ENCODE peak calls at places on chromosomes 7 and 10, in four cellular contexts. One of them, this sample, is unnamed. For H3K4me1, the result is how much of the 10 kb centered on the place peaks cover.

GRCh38 chr10:47101196-47101595 is 190.0 kb downstream of the PTPN20 start:
- DNase-seq in spleen: no peak
- DNase-seq in heart left ventricle: no peak
- DNase-seq in tibial artery: no peak
- DNase-seq in this sample: peak

GRCh38 chr10:82908096-82908495 is 1033.1 kb downstream of the NRG3 start:
- DNase-seq in spleen: no peak
- DNase-seq in heart left ventricle: no peak
- DNase-seq in tibial artery: no peak
- DNase-seq in this sample: no peak

GRCh38 chr10:117865945-117866344 is 180.8 kb downstream of the RAB11FIP2 start:
- DNase-seq in spleen: no peak
- DNase-seq in heart left ventricle: no peak
- DNase-seq in tibial artery: no peak
- DNase-seq in this sample: no peak

GRCh38 chr7:154304740-154305679 is 252.8 kb downstream of the DPP6 start:
- DNase-seq in spleen: no peak
- DNase-seq in heart left ventricle: no peak
- DNase-seq in tibial artery: no peak
- DNase-seq in this sample: no peak

GRCh38 chr7:3152714-3153113 is 109.0 kb upstream of the CARD11 start:
- DNase-seq in spleen: peak
- DNase-seq in heart left ventricle: no peak
- DNase-seq in tibial artery: no peak
- DNase-seq in this sample: no peak

GRCh38 chr7:15916666-15917388 is 230.3 kb upstream of the MEOX2 start:
- DNase-seq in spleen: no peak
- DNase-seq in heart left ventricle: no peak
- DNase-seq in tibial artery: no peak
- DNase-seq in this sample: no peak

GRCh38 chr10:1601371-1601906 is 135.9 kb downstream of the ADARB2 start:
- DNase-seq in spleen: no peak
- DNase-seq in heart left ventricle: no peak
- DNase-seq in tibial artery: no peak
- DNase-seq in this sample: no peak

GRCh38 chr10:59323036-59323459 is 39.3 kb downstream of the FAM13C start:
- DNase-seq in spleen: no peak
- DNase-seq in heart left ventricle: no peak
- DNase-seq in tibial artery: no peak
- DNase-seq in this sample: no peak

GRCh38 chr10:84328303-84329093 is at the start of gene CCSER2:
- DNase-seq in spleen: peak
- DNase-seq in heart left ventricle: peak
- DNase-seq in tibial artery: peak
- DNase-seq in this sample: peak

GRCh38 chr7:157722137-157723060 is 385.6 kb downstream of the DNAJB6 start:
- DNase-seq in spleen: no peak
- DNase-seq in heart left ventricle: no peak
- DNase-seq in tibial artery: no peak
- DNase-seq in this sample: no peak

GRCh38 chr10:50325449-50326188 is 74.3 kb upstream of the ASAH2 start:
- DNase-seq in spleen: no peak
- DNase-seq in heart left ventricle: peak
- DNase-seq in tibial artery: peak
- DNase-seq in this sample: peak

GRCh38 chr7:45647426-45647825 is 73.3 kb downstream of the ADCY1 start:
- DNase-seq in spleen: no peak
- DNase-seq in heart left ventricle: no peak
- DNase-seq in tibial artery: no peak
- DNase-seq in this sample: no peak

GRCh38 chr10:103678104-103678526 is 177.3 kb downstream of the SH3PXD2A start:
- DNase-seq in spleen: peak
- DNase-seq in heart left ventricle: peak
- DNase-seq in tibial artery: peak
- DNase-seq in this sample: peak

GRCh38 chr10:129673292-129673691 is 206.3 kb downstream of the MGMT start:
- DNase-seq in spleen: no peak
- DNase-seq in heart left ventricle: no peak
- DNase-seq in tibial artery: no peak
- DNase-seq in this sample: no peak

GRCh38 chr7:39406464-39406863 is 159.7 kb upstream of the YAE1 start:
- DNase-seq in spleen: no peak
- DNase-seq in heart left ventricle: no peak
- DNase-seq in tibial artery: no peak
- DNase-seq in this sample: no peak

GRCh38 chr7:100604976-100605911 is 3.1 kb downstream of the PCOLCE start:
- DNase-seq in spleen: peak
- DNase-seq in heart left ventricle: peak
- DNase-seq in tibial artery: no peak
- DNase-seq in this sample: no peak

GRCh38 chr10:30348378-30348776 is 701 bp downstream of the MTPAP start:
- DNase-seq in spleen: no peak
- DNase-seq in heart left ventricle: no peak
- DNase-seq in tibial artery: no peak
- DNase-seq in this sample: peak

GRCh38 chr10:125823663-125824251 is 411 bp downstream of the BCCIP start:
- DNase-seq in spleen: peak
- DNase-seq in heart left ventricle: no peak
- DNase-seq in tibial artery: no peak
- DNase-seq in this sample: no peak

GRCh38 chr10:127447197-127447596 is 101.9 kb upstream of the NPS start:
- DNase-seq in spleen: no peak
- DNase-seq in heart left ventricle: no peak
- DNase-seq in tibial artery: no peak
- DNase-seq in this sample: no peak

GRCh38 chr7:157404845-157405481 is 68.2 kb downstream of the DNAJB6 start:
- DNase-seq in spleen: peak
- DNase-seq in heart left ventricle: no peak
- DNase-seq in tibial artery: no peak
- DNase-seq in this sample: no peak

GRCh38 chr10:110858297-110858934 is 13.3 kb upstream of the PDCD4 start:
- DNase-seq in spleen: no peak
- DNase-seq in heart left ventricle: no peak
- DNase-seq in tibial artery: no peak
- DNase-seq in this sample: no peak

GRCh38 chr10:83685458-83685857 is 453.9 kb upstream of the GHITM start:
- DNase-seq in spleen: no peak
- DNase-seq in heart left ventricle: no peak
- DNase-seq in tibial artery: no peak
- DNase-seq in this sample: no peak

GRCh38 chr10:5581670-5582566 is 57.2 kb downstream of the CALML3 start:
- DNase-seq in spleen: peak
- DNase-seq in heart left ventricle: no peak
- DNase-seq in tibial artery: peak
- DNase-seq in this sample: no peak

DNA sequence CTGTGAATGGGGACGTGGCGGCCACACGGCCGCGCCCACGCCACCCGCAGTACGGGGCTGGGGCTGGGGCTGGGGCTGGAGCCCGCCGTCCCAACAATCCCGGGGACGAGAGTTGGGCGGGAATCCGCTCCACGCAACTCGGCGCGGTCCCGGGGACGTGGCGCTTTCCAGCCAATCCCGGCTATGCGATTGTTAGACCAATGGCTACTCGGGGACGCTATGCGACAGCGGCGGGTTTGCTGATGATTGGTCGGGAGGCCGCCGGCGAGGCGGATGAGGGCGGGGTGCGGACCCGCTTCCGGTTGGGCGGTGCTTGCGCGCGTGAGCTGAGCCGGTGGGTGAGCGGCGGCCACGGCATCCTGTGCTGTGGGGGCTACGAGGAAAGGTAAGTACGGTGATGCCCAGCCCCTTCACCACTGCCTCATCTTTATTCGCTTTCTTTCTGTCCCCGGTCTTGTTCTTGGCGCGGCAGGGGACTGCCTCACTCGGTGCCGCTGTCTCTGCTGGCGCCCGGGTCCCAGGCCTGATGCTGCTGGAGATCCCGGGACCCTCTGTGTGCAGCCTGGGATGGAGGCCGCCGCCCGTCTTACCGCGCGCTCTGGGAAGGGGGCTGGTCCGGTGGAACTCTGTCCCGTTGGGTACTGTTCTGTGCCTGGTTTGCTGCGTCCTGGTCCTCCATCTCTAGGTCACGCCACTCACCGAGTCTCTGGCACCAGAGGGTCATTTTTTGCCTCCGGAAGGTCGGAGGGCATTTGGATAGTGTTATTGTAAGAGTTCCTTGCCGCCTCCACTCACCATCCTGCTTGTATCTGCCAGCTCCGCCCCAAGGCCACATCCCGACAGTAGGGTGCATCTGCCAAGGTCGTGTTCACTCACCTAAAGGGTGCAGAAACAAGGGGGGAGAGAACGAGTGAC is at the start of gene CALU:
- DNase-seq in spleen: peak
- DNase-seq in heart left ventricle: peak
- DNase-seq in tibial artery: peak
- DNase-seq in this sample: peak
- H3K4me1 ChIP-seq in spleen: half or more
- H3K4me1 ChIP-seq in heart left ventricle: half or more
- H3K4me1 ChIP-seq in tibial artery: under half
- H3K4me1 ChIP-seq in this sample: under half

GRCh38 chr7:151138541-151138910 is 29.0 kb downstream of the GBX1 start:
- DNase-seq in spleen: no peak
- DNase-seq in heart left ventricle: no peak
- DNase-seq in tibial artery: peak
- DNase-seq in this sample: peak
- TF ChIP-seq CTCF in spleen: no peak
- TF ChIP-seq CTCF in heart left ventricle: no peak
- TF ChIP-seq CTCF in tibial artery: no peak
- TF ChIP-seq CTCF in this sample: no peak

DNA sequence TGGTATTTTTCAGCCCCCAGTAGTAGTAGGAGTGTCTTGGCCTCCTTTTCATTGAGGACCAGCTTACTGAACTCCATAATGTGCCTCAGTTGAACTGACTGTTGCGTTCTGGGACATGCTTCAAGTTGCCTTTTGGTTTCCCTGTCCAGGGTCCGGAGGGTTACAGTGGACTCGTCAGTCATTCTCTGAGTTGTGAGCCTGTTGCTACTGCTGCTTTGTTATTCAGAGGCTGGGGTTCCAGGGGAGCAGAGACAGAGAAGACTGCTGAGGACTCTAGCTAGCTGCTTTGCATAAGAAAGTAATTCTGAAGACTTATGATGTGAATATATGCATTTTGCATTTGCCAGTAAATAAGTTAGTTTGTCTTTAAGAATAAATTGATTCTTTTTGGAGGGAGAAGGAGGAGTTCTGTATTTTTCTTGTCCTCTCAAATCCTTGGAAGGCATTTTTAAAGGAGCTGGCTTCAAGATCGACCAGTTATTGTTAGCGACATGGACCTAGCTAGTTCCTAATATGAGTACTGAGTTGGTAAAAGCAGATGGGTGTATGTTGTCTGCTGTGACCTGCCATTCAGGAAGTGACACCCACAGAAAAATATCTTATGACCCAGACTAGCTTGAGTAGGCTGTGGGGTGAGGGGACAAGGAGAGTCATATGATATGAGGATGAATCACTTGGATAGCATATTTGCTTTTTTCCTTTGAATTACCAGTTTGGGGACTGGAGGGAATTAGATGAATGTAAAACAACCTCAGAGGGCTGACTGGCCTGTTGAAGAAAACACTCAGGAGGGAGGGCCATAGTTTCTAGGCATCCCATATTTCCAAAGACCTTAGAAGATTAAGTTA is 8.3 kb downstream of the PI4K2A start:
- DNase-seq in spleen: no peak
- DNase-seq in heart left ventricle: peak
- DNase-seq in tibial artery: no peak
- DNase-seq in this sample: no peak
- H3K4me3 ChIP-seq in spleen: no peak
- H3K4me3 ChIP-seq in heart left ventricle: no peak
- H3K4me3 ChIP-seq in tibial artery: no peak
- H3K4me3 ChIP-seq in this sample: no peak

DNA sequence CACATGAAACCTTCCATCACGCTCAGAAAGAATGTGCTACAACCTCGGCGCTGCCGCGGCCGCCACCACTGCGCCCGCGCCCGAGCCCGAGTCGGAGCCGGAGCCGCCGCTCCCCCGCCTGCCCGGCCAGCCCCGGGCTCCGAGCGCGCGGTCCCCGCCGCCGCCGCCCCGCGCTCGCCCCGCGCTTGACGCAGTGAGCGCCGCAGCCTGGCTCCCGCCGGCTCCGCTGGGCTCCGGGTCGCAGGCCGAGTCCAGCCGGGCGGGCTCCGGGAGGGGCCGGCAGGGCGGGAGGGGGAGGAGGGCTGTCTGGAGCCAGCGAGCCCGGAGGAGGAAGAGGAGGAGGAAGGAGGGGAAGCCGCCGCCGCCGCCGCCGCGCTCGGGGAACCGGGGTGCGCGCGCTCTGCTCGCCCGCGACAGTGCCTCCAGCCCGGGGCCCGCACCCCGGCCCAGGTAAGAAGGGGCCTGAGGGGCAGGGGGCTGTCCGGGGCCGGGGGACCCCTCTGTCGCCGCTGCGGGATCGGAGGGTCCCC is 4.3 kb upstream of the ELFN1 start:
- DNase-seq in spleen: peak
- DNase-seq in heart left ventricle: peak
- DNase-seq in tibial artery: peak
- DNase-seq in this sample: peak
- H3K4me1 ChIP-seq in spleen: half or more
- H3K4me1 ChIP-seq in heart left ventricle: under half
- H3K4me1 ChIP-seq in tibial artery: half or more
- H3K4me1 ChIP-seq in this sample: under half

GRCh38 chr7:52711951-52712350 is 323.5 kb upstream of the POM121L12 start:
- DNase-seq in spleen: no peak
- DNase-seq in heart left ventricle: no peak
- DNase-seq in tibial artery: no peak
- DNase-seq in this sample: no peak
- TF ChIP-seq CTCF in spleen: no peak
- TF ChIP-seq CTCF in heart left ventricle: no peak
- TF ChIP-seq CTCF in tibial artery: no peak
- TF ChIP-seq CTCF in this sample: no peak

DNA sequence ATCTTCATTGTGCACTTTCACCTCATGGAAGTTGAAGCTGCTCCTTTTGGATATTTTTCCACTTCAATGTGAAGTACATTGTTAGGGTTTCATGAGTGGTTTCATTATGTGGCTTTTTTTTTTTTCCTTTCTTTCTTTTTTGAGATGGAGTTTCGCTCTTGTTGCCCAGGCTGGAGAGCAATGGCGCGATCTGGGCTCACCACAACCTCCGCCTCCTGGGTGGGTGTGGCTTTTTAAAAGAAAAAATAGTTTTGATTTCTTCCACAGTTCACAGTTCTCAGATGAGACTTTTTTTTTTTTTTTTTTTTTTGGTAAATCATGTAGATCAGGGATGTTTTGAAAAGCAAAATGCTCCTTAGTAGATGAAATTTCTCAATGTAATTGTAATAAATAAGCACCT is 652.3 kb upstream of the ANKRD30A start:
- DNase-seq in spleen: no peak
- DNase-seq in heart left ventricle: no peak
- DNase-seq in tibial artery: no peak
- DNase-seq in this sample: no peak
- H3K4me3 ChIP-seq in spleen: no peak
- H3K4me3 ChIP-seq in heart left ventricle: no peak
- H3K4me3 ChIP-seq in tibial artery: no peak
- H3K4me3 ChIP-seq in this sample: no peak